ENCODE peak calls at places on chromosomes 2 and 18, in four cellular contexts. V, W, H and C are unnamed samples.
A peak's percentile ranks its signal among the peaks of the same experiment; 100 is the strongest.

GRCh38 chr2:176565641-176566323 is 296.5 kb downstream of the MTX2 start:
- DNase-seq in H (no peak), W (peak; percentile 70), V (peak; percentile 16), C (no peak)

GRCh38 chr18:3251963-3252277 is 4.3 kb downstream of the MYL12A start:
- DNase-seq in V (no peak), W (peak; percentile 37), H (no peak), C (no peak)

GRCh38 chr18:42901161-42901560 is 214.3 kb downstream of the RIT2 start:
- DNase-seq in W (no peak), V (no peak), H (no peak), C (no peak)

GRCh38 chr2:230552181-230552580 is 136.2 kb downstream of the SP100 start:
- DNase-seq in V (no peak), H (no peak), W (no peak), C (peak; percentile 2)

GRCh38 chr18:26771524-26771923 is 94.0 kb downstream of the AQP4 start:
- DNase-seq in W (no peak), V (peak; percentile 73), H (no peak), C (no peak)

GRCh38 chr2:226892729-226893128 is 56.9 kb downstream of the RHBDD1 start:
- DNase-seq in V (no peak), H (no peak), W (peak; percentile 20), C (no peak)

GRCh38 chr18:44464401-44465185 is 216.1 kb upstream of the SETBP1 start:
- DNase-seq in W (no peak), H (no peak), V (no peak), C (no peak)

GRCh38 chr2:219570194-219570923 is 980 bp downstream of the OBSL1 start:
- DNase-seq in W (peak; percentile 19), H (no peak), V (peak; percentile 71), C (no peak)

GRCh38 chr2:210546424-210547223 is 9.8 kb upstream of the CPS1 start:
- DNase-seq in V (peak; percentile 47), W (no peak), H (no peak), C (no peak)

GRCh38 chr18:37238271-37238670 is 327.3 kb downstream of the CELF4 start:
- DNase-seq in H (no peak), W (no peak), V (no peak), C (no peak)

GRCh38 chr18:48126240-48126639 is 195.8 kb upstream of the SMAD2 start:
- DNase-seq in W (no peak), H (no peak), V (no peak), C (no peak)

GRCh38 chr2:120722603-120723421 is 12.9 kb upstream of the GLI2 start:
- DNase-seq in V (no peak), H (no peak), W (peak; percentile 90), C (no peak)

GRCh38 chr2:23530121-23530908 is 145.3 kb downstream of the KLHL29 start:
- DNase-seq in H (no peak), V (no peak), W (no peak), C (no peak)
- H3K4me3 ChIP-seq in H (no peak overlapping the region), V (no peak overlapping the region), W (no peak overlapping the region), C (no peak overlapping the region)

DNA sequence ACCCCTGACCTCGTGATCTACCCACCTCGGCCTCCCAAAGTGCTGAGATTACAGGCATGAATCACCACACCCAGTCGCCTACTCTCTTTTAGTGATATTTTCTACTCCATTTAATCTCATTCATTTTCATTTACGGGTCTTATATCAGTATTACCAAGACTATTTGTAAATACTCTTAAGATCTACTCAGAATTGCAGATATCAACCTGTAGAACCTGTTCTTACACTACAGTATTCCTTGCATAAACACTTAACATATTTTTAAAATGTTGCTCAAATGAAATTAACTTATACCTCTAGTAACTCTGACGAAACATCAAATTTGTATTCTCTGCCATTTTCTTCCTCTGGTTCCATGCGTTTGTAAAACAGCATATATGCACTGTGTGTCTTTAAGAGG is 79.3 kb downstream of the C2orf74 start:
- DNase-seq in V (no peak), W (no peak), H (no peak), C (no peak)
- H3K36me3 ChIP-seq in V (peaks cover 8% of the 10 kb centered on the region), W (peaks cover 18% of the 10 kb centered on the region), H (peaks cover 20% of the 10 kb centered on the region), C (no peaks in the 10 kb centered on the region)

DNA sequence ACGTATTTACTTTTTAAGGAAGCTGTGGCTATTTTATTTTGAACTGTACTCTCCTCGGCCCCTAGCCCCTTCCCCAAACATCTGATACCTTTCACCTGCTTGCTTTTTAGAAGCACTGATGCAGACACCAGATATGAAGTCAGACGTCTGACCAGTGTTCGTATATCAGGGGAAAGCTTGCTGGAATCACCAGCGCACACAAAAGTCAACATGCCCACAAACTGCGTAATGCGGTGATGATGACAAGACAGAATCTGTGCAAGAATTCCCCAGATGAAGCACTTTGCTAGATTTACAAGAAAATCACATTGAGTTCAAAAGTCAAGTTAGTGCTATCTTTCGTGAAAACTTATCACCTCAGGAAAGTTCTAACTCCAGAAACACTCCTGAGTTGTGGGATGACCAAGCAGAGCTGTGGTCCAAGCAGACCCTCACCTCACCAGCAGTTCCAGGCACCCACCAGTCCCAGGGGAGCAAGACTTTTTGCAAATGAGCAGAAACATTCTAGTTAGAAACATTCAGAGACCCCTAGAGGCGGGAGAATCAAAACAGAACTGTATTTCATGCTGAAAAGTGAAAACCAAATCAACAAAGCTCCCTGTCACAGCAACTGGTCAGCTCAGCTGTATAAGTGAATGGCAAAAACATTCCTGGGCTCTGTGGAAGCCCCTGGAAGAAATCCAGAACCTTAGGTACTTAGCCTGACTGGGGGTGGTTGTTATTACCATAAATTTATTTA is 55.7 kb downstream of the INO80C start:
- DNase-seq in W (no peak), V (no peak), H (no peak), C (no peak)
- TF ChIP-seq CTCF in W (no peak), V (no peak), H (no peak), C (no peak)

DNA sequence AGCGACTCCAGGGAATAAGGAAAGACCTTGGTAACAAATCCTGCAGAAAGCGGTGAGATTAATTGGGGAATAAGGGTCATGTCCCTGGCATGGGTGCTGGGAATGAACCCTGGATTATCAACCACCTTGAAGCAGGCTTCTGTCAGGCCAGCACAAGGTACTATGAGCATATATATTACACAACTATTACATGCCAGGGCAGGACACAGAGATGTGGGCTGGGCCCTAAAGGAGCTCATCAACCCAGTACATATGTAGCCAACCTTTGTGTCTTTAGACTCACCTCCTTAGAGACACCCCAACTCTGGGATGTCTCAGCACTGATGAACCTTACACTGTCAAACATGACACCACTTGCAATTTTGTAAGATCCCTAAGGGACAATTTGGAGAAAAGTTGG is 3.4 kb downstream of the SFXN5 start:
- DNase-seq in W (no peak), V (no peak), H (no peak), C (no peak)
- H3K4me3 ChIP-seq in W (no peak overlapping the region), V (no peak overlapping the region), H (no peak overlapping the region), C (no peak overlapping the region)

DNA sequence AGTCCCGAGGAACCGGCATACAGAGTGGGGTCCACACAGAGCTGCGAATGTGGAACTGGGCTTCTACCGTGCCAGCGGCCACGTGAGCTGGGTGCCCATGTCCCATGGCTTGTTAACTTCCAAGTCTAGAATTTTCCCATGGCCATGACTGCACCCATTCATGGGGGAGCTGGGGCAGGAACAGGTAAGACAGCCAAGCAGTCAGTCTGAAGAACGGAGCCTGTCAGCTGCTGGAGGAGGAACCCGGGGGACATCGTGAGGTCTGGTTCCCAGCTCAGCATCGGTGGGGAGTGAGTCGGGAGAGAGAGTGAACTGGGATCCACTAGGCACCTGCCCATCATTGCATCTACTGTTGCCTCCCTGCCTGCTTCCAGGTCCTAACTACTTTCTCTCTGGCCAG is 86.9 kb downstream of the SH3RF3 start:
- DNase-seq in V (no peak), W (no peak), H (no peak), C (no peak)
- H3K36me3 ChIP-seq in V (no peaks in the 10 kb centered on the region), W (no peaks in the 10 kb centered on the region), H (no peaks in the 10 kb centered on the region), C (no peaks in the 10 kb centered on the region)

GRCh38 chr2:138922973-138923563 is 142.9 kb upstream of the NXPH2 start:
- DNase-seq in V (peak; percentile 52), W (no peak), H (peak; percentile 22), C (no peak)
- TF ChIP-seq CTCF in V (peak; percentile 80), W (peak; percentile 32), H (peak; percentile 71), C (peak; percentile 44)